ENCODE peak calls at places on chromosomes 6 and 20, in seven cellular contexts. N, A, T, V, P, K and O are unnamed samples.
A peak's percentile ranks its signal among the peaks of the same experiment; 100 is the strongest.

GRCh38 chr6:35719830-35720733 is 16.8 kb upstream of the ARMC12 start:
- DNase-seq in N (no peak), A (no peak), T (peak; percentile 69), V (peak; percentile 40), P (peak; percentile 81), K (no peak), O (peak; percentile 58)

GRCh38 chr20:23666698-23667097 is 22.1 kb downstream of the CST4 start:
- DNase-seq in N (no peak), A (no peak), T (peak; percentile 57), V (no peak), P (no peak), K (no peak), O (no peak)

GRCh38 chr20:370977-371754 is 9.4 kb upstream of the TRIB3 start:
- DNase-seq in N (no peak), A (no peak), T (no peak), V (no peak), P (no peak), K (no peak), O (no peak)

GRCh38 chr20:63409066-63409833 is 48.1 kb upstream of the CHRNA4 start:
- DNase-seq in N (no peak), A (no peak), T (no peak), V (peak; percentile 8), P (no peak), K (no peak), O (peak; percentile 65)

GRCh38 chr6:82040405-82041221 is 206.9 kb downstream of the IBTK start:
- DNase-seq in N (peak; percentile 76), A (no peak), T (no peak), V (peak; percentile 26), P (peak; percentile 29), K (no peak), O (peak; percentile 79)

GRCh38 chr6:115891111-115891669 is 169.5 kb downstream of the FRK start:
- DNase-seq in N (peak; percentile 85), A (no peak), T (no peak), V (no peak), P (no peak), K (no peak), O (no peak)

GRCh38 chr6:169328112-169328801 is 74.6 kb upstream of the THBS2 start:
- DNase-seq in N (peak; percentile 72), A (no peak), T (no peak), V (no peak), P (no peak), K (no peak), O (no peak)

GRCh38 chr6:127146935-127147334 is 28.5 kb downstream of the RSPO3 start:
- DNase-seq in N (peak; percentile 79), A (no peak), T (no peak), V (no peak), P (no peak), K (no peak), O (peak; percentile 71)

GRCh38 chr6:692858-693736 is at the start of gene EXOC2:
- DNase-seq in N (peak; percentile 94), A (peak; percentile 66), T (peak; percentile 91), V (peak; percentile 86), P (peak; percentile 81), K (peak; percentile 76), O (peak; percentile 93)

GRCh38 chr6:136249336-136249735 is 775 bp downstream of the MTFR2 start:
- DNase-seq in N (peak; percentile 33), A (no peak), T (no peak), V (no peak), P (no peak), K (no peak), O (peak; percentile 22)

GRCh38 chr6:80438728-80439127 is 332.3 kb downstream of the BCKDHB start:
- DNase-seq in N (peak; percentile 95), A (no peak), T (no peak), V (no peak), P (no peak), K (no peak), O (peak; percentile 36)

GRCh38 chr6:108574457-108575149 is 13.9 kb downstream of the FOXO3 start:
- DNase-seq in N (no peak), A (no peak), T (peak; percentile 47), V (no peak), P (no peak), K (no peak), O (no peak)

GRCh38 chr20:10309326-10309725 is 90.7 kb downstream of the SNAP25 start:
- DNase-seq in N (peak; percentile 89), A (no peak), T (no peak), V (no peak), P (no peak), K (no peak), O (no peak)

GRCh38 chr20:38970302-38970701 is 8.2 kb downstream of the DHX35 start:
- DNase-seq in N (peak; percentile 88), A (no peak), T (no peak), V (no peak), P (no peak), K (no peak), O (no peak)

GRCh38 chr6:35728663-35729348 is 8.0 kb upstream of the ARMC12 start:
- DNase-seq in N (no peak), A (no peak), T (peak; percentile 73), V (peak; percentile 97), P (peak; percentile 54), K (no peak), O (peak; percentile 42)

GRCh38 chr20:47250360-47250759 is 106.1 kb downstream of the ZMYND8 start:
- DNase-seq in N (no peak), A (no peak), T (no peak), V (no peak), P (no peak), K (no peak), O (no peak)

GRCh38 chr20:3464166-3464565 is 6.7 kb upstream of the ATRN start:
- DNase-seq in N (no peak), A (no peak), T (no peak), V (no peak), P (no peak), K (no peak), O (no peak)

GRCh38 chr20:53411129-53411528 is 182.5 kb downstream of the ZNF217 start:
- DNase-seq in N (no peak), A (no peak), T (no peak), V (no peak), P (no peak), K (no peak), O (no peak)

GRCh38 chr6:105601541-105602174 is 198.8 kb upstream of the PREP start:
- DNase-seq in N (peak; percentile 99), A (peak; percentile 51), T (peak; percentile 89), V (peak; percentile 14), P (peak; percentile 85), K (no peak), O (no peak)

GRCh38 chr6:34531580-34532201 is 24.4 kb downstream of the SPDEF start:
- DNase-seq in N (no peak), A (peak; percentile 76), T (peak; percentile 82), V (peak; percentile 14), P (peak; percentile 85), K (no peak), O (peak; percentile 93)

GRCh38 chr20:44134897-44135810 is 51.8 kb downstream of the JPH2 start:
- DNase-seq in N (peak; percentile 31), A (no peak), T (peak; percentile 22), V (no peak), P (no peak), K (no peak), O (no peak)

GRCh38 chr6:11067348-11067747 is 23.2 kb upstream of the ELOVL2 start:
- DNase-seq in N (no peak), A (no peak), T (no peak), V (no peak), P (no peak), K (no peak), O (no peak)

GRCh38 chr20:57790176-57790575 is 80.4 kb upstream of the PMEPA1 start:
- DNase-seq in N (no peak), A (no peak), T (no peak), V (no peak), P (no peak), K (no peak), O (no peak)
- H3K27ac ChIP-seq in N (no peak overlapping the region), A (no peak overlapping the region), T (no peak overlapping the region), V (no peak overlapping the region), P (no peak overlapping the region), K (no peak overlapping the region), O (no peak overlapping the region)

GRCh38 chr20:4918473-4918872 is 82.8 kb downstream of the SLC23A2 start:
- DNase-seq in N (no peak), A (no peak), T (no peak), V (no peak), P (no peak), K (no peak), O (no peak)
- H3K27ac ChIP-seq in N (no peak overlapping the region), A (no peak overlapping the region), T (no peak overlapping the region), V (no peak overlapping the region), P (no peak overlapping the region), K (no peak overlapping the region), O (no peak overlapping the region)

DNA sequence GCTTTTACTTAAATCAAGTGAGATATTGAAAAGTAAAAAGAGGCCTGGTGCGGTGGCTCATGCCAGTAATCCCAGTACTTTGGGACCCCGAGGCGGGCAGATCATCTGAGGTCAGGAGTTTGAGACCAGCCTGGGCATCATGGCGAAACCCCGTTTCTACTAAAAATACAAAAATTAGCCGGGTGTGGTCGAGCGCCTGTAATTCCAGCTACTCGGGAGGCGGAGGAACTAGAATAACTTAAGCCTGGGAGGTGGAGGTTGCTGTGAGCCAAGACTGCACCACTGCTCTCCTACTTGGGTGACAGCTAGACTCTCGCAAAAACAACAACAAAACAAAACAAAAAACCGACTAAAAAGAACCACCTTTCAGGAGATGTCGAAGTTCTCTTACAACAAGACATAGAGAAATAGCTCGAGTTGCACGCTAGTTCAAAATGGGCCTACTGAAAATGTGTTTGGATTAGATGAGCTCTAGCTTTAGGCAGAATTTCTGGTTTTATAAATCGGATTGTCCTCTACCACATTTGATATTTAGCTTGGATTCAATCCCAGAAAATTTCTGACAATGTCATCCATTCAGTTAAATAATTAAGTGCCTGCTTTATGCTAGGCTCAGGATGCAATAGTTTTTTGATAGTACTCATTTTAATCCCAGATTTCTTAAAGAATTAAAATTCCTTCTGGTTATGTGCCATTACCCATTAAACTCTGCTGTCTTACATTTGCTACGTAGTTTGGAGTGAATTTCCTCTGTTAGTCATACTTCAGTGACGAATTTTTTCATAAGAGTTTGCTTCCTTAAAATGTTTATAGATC is 137.5 kb upstream of the SHLD1 start:
- DNase-seq in N (peak; percentile 83), A (no peak), T (no peak), V (peak; percentile 58), P (no peak), K (no peak), O (no peak)
- H3K27ac ChIP-seq in N (peak overlapping the region; percentile 95), A (peak overlapping the region; percentile 64), T (no peak overlapping the region), V (peak overlapping the region; percentile 64), P (peak overlapping the region; percentile 92), K (no peak overlapping the region), O (no peak overlapping the region)

DNA sequence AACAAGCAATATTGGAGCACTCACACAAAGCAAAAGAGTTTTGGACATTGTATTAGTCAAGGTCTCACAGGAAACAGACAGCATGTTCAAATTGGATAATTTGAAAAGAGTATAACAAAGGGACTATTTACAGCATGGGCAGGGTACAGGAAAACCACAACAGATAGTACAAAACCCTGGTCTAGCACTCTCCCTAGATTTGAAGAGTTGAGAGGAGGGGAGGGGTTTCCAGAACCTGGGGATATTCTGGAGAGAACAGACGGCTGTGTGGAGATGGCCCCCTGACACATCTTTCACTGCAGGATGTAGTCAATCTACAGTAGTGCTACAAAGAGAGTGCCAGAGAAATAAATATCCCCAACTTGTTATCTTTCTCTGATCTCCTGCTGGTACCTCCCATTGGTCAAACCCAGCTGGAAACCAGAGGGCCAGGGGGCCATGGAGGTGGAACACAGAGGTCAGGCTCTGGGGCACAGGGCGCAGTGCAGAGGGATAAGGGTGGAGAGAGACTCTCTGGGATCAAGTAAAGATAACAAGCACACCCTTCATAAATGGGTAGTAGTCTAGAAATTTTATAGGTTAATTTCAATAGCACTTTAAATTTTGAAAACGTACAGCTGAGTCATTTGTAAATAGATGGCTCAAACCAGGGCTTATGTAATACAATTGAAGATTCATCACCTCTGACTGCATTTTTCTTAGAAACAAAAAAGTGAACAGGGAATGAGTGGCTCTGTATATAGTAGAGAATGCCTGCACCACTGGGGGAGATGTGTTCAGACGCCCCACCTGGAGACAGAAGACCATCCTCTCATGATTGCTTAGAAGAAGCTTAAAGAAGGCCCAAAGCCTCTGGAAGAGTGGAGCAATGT is 25.7 kb downstream of the RCAN2 start:
- DNase-seq in N (peak; percentile 77), A (no peak), T (no peak), V (no peak), P (no peak), K (no peak), O (no peak)
- H3K27ac ChIP-seq in N (no peak overlapping the region), A (no peak overlapping the region), T (no peak overlapping the region), V (no peak overlapping the region), P (peak overlapping the region; percentile 6), K (no peak overlapping the region), O (no peak overlapping the region)